ENCODE peak calls at places on chromosomes 5 and 9, in ten cellular contexts. One of them, this sample, is unnamed.

GRCh38 chr5:149940941-149941644 is 3.5 kb downstream of the PDE6A start:
- DNase-seq in CD8-positive, alpha-beta T cell: no peak
- DNase-seq in HFFc6: no peak
- DNase-seq in ovary: no peak
- DNase-seq in tibial nerve: no peak
- DNase-seq in GM20000: no peak
- DNase-seq in tibial artery: no peak
- DNase-seq in lower leg skin: no peak
- DNase-seq in omental fat pad: no peak
- DNase-seq in cardiac muscle cell: no peak
- DNase-seq in this sample: no peak

GRCh38 chr5:10485142-10485795 is 43.6 kb downstream of the ROPN1L start:
- DNase-seq in CD8-positive, alpha-beta T cell: no peak
- DNase-seq in HFFc6: no peak
- DNase-seq in ovary: no peak
- DNase-seq in tibial nerve: peak
- DNase-seq in GM20000: no peak
- DNase-seq in tibial artery: peak
- DNase-seq in lower leg skin: no peak
- DNase-seq in omental fat pad: no peak
- DNase-seq in cardiac muscle cell: no peak
- DNase-seq in this sample: no peak

GRCh38 chr9:137205126-137206069 is at the start of the genes NDOR1 and TMEM203:
- DNase-seq in CD8-positive, alpha-beta T cell: peak
- DNase-seq in HFFc6: peak
- DNase-seq in ovary: peak
- DNase-seq in tibial nerve: peak
- DNase-seq in GM20000: peak
- DNase-seq in tibial artery: peak
- DNase-seq in lower leg skin: peak
- DNase-seq in omental fat pad: peak
- DNase-seq in cardiac muscle cell: peak
- DNase-seq in this sample: peak

GRCh38 chr9:136721339-136722092 is 9.1 kb downstream of the DIPK1B start:
- DNase-seq in CD8-positive, alpha-beta T cell: no peak
- DNase-seq in HFFc6: peak
- DNase-seq in ovary: no peak
- DNase-seq in tibial nerve: no peak
- DNase-seq in GM20000: peak
- DNase-seq in tibial artery: no peak
- DNase-seq in lower leg skin: no peak
- DNase-seq in omental fat pad: no peak
- DNase-seq in cardiac muscle cell: no peak
- DNase-seq in this sample: no peak

GRCh38 chr5:95959964-95960801 is 1.5 kb downstream of the ELL2 start:
- DNase-seq in CD8-positive, alpha-beta T cell: no peak
- DNase-seq in HFFc6: no peak
- DNase-seq in ovary: no peak
- DNase-seq in tibial nerve: peak
- DNase-seq in GM20000: no peak
- DNase-seq in tibial artery: no peak
- DNase-seq in lower leg skin: peak
- DNase-seq in omental fat pad: no peak
- DNase-seq in cardiac muscle cell: no peak
- DNase-seq in this sample: no peak

GRCh38 chr5:80191991-80192398 is 63.9 kb downstream of the SERINC5 start:
- DNase-seq in CD8-positive, alpha-beta T cell: no peak
- DNase-seq in HFFc6: no peak
- DNase-seq in ovary: no peak
- DNase-seq in tibial nerve: no peak
- DNase-seq in GM20000: no peak
- DNase-seq in tibial artery: no peak
- DNase-seq in lower leg skin: no peak
- DNase-seq in omental fat pad: no peak
- DNase-seq in cardiac muscle cell: peak
- DNase-seq in this sample: no peak

GRCh38 chr9:36398745-36399144 is 1.3 kb downstream of the RNF38 start:
- DNase-seq in CD8-positive, alpha-beta T cell: no peak
- DNase-seq in HFFc6: peak
- DNase-seq in ovary: no peak
- DNase-seq in tibial nerve: no peak
- DNase-seq in GM20000: no peak
- DNase-seq in tibial artery: no peak
- DNase-seq in lower leg skin: no peak
- DNase-seq in omental fat pad: no peak
- DNase-seq in cardiac muscle cell: no peak
- DNase-seq in this sample: no peak

GRCh38 chr9:136530472-136531089 is 15.3 kb downstream of the NOTCH1 start:
- DNase-seq in CD8-positive, alpha-beta T cell: no peak
- DNase-seq in HFFc6: no peak
- DNase-seq in ovary: no peak
- DNase-seq in tibial nerve: no peak
- DNase-seq in GM20000: no peak
- DNase-seq in tibial artery: no peak
- DNase-seq in lower leg skin: no peak
- DNase-seq in omental fat pad: no peak
- DNase-seq in cardiac muscle cell: no peak
- DNase-seq in this sample: no peak

GRCh38 chr5:50995285-50995942 is 329.0 kb downstream of the PARP8 start:
- DNase-seq in CD8-positive, alpha-beta T cell: no peak
- DNase-seq in HFFc6: no peak
- DNase-seq in ovary: no peak
- DNase-seq in tibial nerve: no peak
- DNase-seq in GM20000: no peak
- DNase-seq in tibial artery: no peak
- DNase-seq in lower leg skin: no peak
- DNase-seq in omental fat pad: no peak
- DNase-seq in cardiac muscle cell: no peak
- DNase-seq in this sample: no peak

GRCh38 chr5:151464101-151464500 is 16.7 kb downstream of the SLC36A1 start:
- DNase-seq in CD8-positive, alpha-beta T cell: no peak
- DNase-seq in HFFc6: no peak
- DNase-seq in ovary: no peak
- DNase-seq in tibial nerve: no peak
- DNase-seq in GM20000: no peak
- DNase-seq in tibial artery: no peak
- DNase-seq in lower leg skin: no peak
- DNase-seq in omental fat pad: no peak
- DNase-seq in cardiac muscle cell: no peak
- DNase-seq in this sample: no peak

GRCh38 chr5:124034963-124035362 is 523.0 kb downstream of the CSNK1G3 start:
- DNase-seq in CD8-positive, alpha-beta T cell: no peak
- DNase-seq in HFFc6: no peak
- DNase-seq in ovary: no peak
- DNase-seq in tibial nerve: no peak
- DNase-seq in GM20000: peak
- DNase-seq in tibial artery: no peak
- DNase-seq in lower leg skin: no peak
- DNase-seq in omental fat pad: no peak
- DNase-seq in cardiac muscle cell: no peak
- DNase-seq in this sample: no peak

GRCh38 chr9:134007571-134007970 is 15.4 kb upstream of the VAV2 start:
- DNase-seq in CD8-positive, alpha-beta T cell: no peak
- DNase-seq in HFFc6: no peak
- DNase-seq in ovary: no peak
- DNase-seq in tibial nerve: no peak
- DNase-seq in GM20000: no peak
- DNase-seq in tibial artery: no peak
- DNase-seq in lower leg skin: no peak
- DNase-seq in omental fat pad: no peak
- DNase-seq in cardiac muscle cell: no peak
- DNase-seq in this sample: no peak

GRCh38 chr5:37060030-37060429 is 183.5 kb downstream of the NIPBL start:
- DNase-seq in CD8-positive, alpha-beta T cell: no peak
- DNase-seq in HFFc6: no peak
- DNase-seq in ovary: no peak
- DNase-seq in tibial nerve: no peak
- DNase-seq in GM20000: no peak
- DNase-seq in tibial artery: no peak
- DNase-seq in lower leg skin: no peak
- DNase-seq in omental fat pad: no peak
- DNase-seq in cardiac muscle cell: no peak
- DNase-seq in this sample: no peak

GRCh38 chr5:113038714-113039113 is 62.1 kb downstream of the DCP2 start:
- DNase-seq in CD8-positive, alpha-beta T cell: no peak
- DNase-seq in HFFc6: no peak
- DNase-seq in ovary: no peak
- DNase-seq in tibial nerve: no peak
- DNase-seq in GM20000: no peak
- DNase-seq in tibial artery: no peak
- DNase-seq in lower leg skin: peak
- DNase-seq in omental fat pad: no peak
- DNase-seq in cardiac muscle cell: no peak
- DNase-seq in this sample: no peak
- TF ChIP-seq CTCF in CD8-positive, alpha-beta T cell: no peak
- TF ChIP-seq CTCF in HFFc6: peak
- TF ChIP-seq CTCF in ovary: no peak
- TF ChIP-seq CTCF in tibial nerve: no peak
- TF ChIP-seq CTCF in GM20000: no peak
- TF ChIP-seq CTCF in tibial artery: no peak
- TF ChIP-seq CTCF in lower leg skin: no peak
- TF ChIP-seq CTCF in omental fat pad: no peak
- TF ChIP-seq CTCF in cardiac muscle cell: peak
- TF ChIP-seq CTCF in this sample: no peak

GRCh38 chr5:179324760-179325295 is 20.4 kb downstream of the ADAMTS2 start:
- DNase-seq in CD8-positive, alpha-beta T cell: no peak
- DNase-seq in HFFc6: no peak
- DNase-seq in ovary: no peak
- DNase-seq in tibial nerve: no peak
- DNase-seq in GM20000: no peak
- DNase-seq in tibial artery: peak
- DNase-seq in lower leg skin: peak
- DNase-seq in omental fat pad: no peak
- DNase-seq in cardiac muscle cell: no peak
- DNase-seq in this sample: no peak

GRCh38 chr5:179326176-179326997 is 18.9 kb downstream of the ADAMTS2 start:
- DNase-seq in CD8-positive, alpha-beta T cell: no peak
- DNase-seq in HFFc6: peak
- DNase-seq in ovary: peak
- DNase-seq in tibial nerve: peak
- DNase-seq in GM20000: no peak
- DNase-seq in tibial artery: peak
- DNase-seq in lower leg skin: peak
- DNase-seq in omental fat pad: no peak
- DNase-seq in cardiac muscle cell: no peak
- DNase-seq in this sample: no peak

GRCh38 chr5:179328291-179328690 is 17.0 kb downstream of the ADAMTS2 start:
- DNase-seq in CD8-positive, alpha-beta T cell: no peak
- DNase-seq in HFFc6: no peak
- DNase-seq in ovary: no peak
- DNase-seq in tibial nerve: no peak
- DNase-seq in GM20000: no peak
- DNase-seq in tibial artery: peak
- DNase-seq in lower leg skin: peak
- DNase-seq in omental fat pad: no peak
- DNase-seq in cardiac muscle cell: no peak
- DNase-seq in this sample: no peak

GRCh38 chr5:179325296-179326031 is 19.8 kb downstream of the ADAMTS2 start:
- DNase-seq in CD8-positive, alpha-beta T cell: no peak
- DNase-seq in HFFc6: no peak
- DNase-seq in ovary: peak
- DNase-seq in tibial nerve: no peak
- DNase-seq in GM20000: no peak
- DNase-seq in tibial artery: peak
- DNase-seq in lower leg skin: peak
- DNase-seq in omental fat pad: no peak
- DNase-seq in cardiac muscle cell: no peak
- DNase-seq in this sample: no peak

DNA sequence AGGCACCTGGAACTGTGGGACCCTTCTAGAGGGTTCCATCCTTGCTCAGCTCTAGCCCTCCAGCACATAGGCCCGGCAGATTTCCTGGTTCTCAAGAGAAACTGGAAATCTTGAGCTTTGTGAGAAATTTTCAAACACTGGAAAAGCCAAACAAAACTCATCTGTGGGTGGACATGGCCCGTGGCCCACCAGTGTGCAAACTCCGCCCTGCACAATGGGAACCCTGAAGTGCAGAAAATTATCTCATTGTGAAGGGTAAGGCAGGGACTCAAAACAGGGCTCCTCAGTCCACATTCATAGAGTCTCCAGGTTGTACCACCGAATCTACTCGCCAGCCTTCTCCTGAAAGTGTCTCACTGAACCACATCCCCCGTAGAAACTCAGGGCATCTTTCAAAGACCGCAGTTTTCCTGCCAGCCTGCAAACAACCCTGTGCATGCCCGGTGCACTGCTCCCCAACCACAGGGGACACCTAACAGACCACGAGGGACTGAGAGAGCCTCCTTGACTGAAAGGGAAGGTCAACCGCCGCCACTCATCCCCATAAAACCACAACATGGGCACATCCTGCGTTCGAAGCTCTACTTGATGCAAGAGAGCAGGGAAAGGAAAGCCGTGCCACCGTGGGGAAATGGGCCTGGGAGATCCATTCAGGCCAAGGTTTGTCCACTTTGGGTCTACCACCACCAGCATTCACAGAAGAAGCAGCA is 18.1 kb downstream of the ADAMTS2 start:
- DNase-seq in CD8-positive, alpha-beta T cell: no peak
- DNase-seq in HFFc6: no peak
- DNase-seq in ovary: no peak
- DNase-seq in tibial nerve: no peak
- DNase-seq in GM20000: no peak
- DNase-seq in tibial artery: peak
- DNase-seq in lower leg skin: peak
- DNase-seq in omental fat pad: peak
- DNase-seq in cardiac muscle cell: no peak
- DNase-seq in this sample: no peak
- TF ChIP-seq CTCF in CD8-positive, alpha-beta T cell: no peak
- TF ChIP-seq CTCF in HFFc6: no peak
- TF ChIP-seq CTCF in ovary: no peak
- TF ChIP-seq CTCF in tibial nerve: no peak
- TF ChIP-seq CTCF in GM20000: no peak
- TF ChIP-seq CTCF in tibial artery: no peak
- TF ChIP-seq CTCF in lower leg skin: no peak
- TF ChIP-seq CTCF in omental fat pad: no peak
- TF ChIP-seq CTCF in cardiac muscle cell: no peak
- TF ChIP-seq CTCF in this sample: no peak

GRCh38 chr5:171629221-171630005 is 156.2 kb upstream of the SMIM23 start:
- DNase-seq in CD8-positive, alpha-beta T cell: no peak
- DNase-seq in HFFc6: no peak
- DNase-seq in ovary: no peak
- DNase-seq in tibial nerve: no peak
- DNase-seq in GM20000: peak
- DNase-seq in tibial artery: no peak
- DNase-seq in lower leg skin: peak
- DNase-seq in omental fat pad: no peak
- DNase-seq in cardiac muscle cell: no peak
- DNase-seq in this sample: no peak
- TF ChIP-seq CTCF in CD8-positive, alpha-beta T cell: no peak
- TF ChIP-seq CTCF in HFFc6: no peak
- TF ChIP-seq CTCF in ovary: no peak
- TF ChIP-seq CTCF in tibial nerve: no peak
- TF ChIP-seq CTCF in GM20000: peak
- TF ChIP-seq CTCF in tibial artery: no peak
- TF ChIP-seq CTCF in lower leg skin: no peak
- TF ChIP-seq CTCF in omental fat pad: no peak
- TF ChIP-seq CTCF in cardiac muscle cell: no peak
- TF ChIP-seq CTCF in this sample: no peak

DNA sequence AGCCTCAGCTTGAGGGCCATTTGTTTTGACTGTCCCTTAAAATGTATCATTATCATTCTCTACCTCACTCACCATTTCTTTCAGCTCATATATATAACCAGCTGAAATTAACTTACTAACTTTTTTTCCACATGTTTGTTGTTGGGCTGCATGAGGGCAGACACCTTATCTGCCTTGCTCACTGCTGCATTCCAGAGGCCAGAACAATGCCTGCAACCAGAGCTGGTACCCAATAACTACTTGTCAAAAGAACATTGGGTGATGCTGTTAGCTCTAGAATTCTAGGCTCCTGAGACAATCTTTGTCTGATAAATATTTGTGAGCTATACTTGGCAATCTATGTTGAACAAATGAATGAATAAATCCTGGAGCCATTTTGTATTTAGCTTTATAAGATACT is 68.3 kb downstream of the HTR4 start:
- DNase-seq in CD8-positive, alpha-beta T cell: no peak
- DNase-seq in HFFc6: no peak
- DNase-seq in ovary: no peak
- DNase-seq in tibial nerve: no peak
- DNase-seq in GM20000: no peak
- DNase-seq in tibial artery: no peak
- DNase-seq in lower leg skin: no peak
- DNase-seq in omental fat pad: no peak
- DNase-seq in cardiac muscle cell: no peak
- DNase-seq in this sample: no peak
- TF ChIP-seq CTCF in CD8-positive, alpha-beta T cell: no peak
- TF ChIP-seq CTCF in HFFc6: no peak
- TF ChIP-seq CTCF in ovary: no peak
- TF ChIP-seq CTCF in tibial nerve: no peak
- TF ChIP-seq CTCF in GM20000: no peak
- TF ChIP-seq CTCF in tibial artery: no peak
- TF ChIP-seq CTCF in lower leg skin: no peak
- TF ChIP-seq CTCF in omental fat pad: no peak
- TF ChIP-seq CTCF in cardiac muscle cell: peak
- TF ChIP-seq CTCF in this sample: no peak

This sample was measured in esophagus squamous epithelium.